ENCODE peak calls at places on chromosomes 3 and 15, in five cellular contexts. M is CD4-positive, alpha-beta memory T cell; T is lower leg skin; B is iPS DF 6.9; D is pancreas. G is an unnamed sample.

GRCh38 chr3:128999104-128999503 is 2.0 kb upstream of the EFCC1 start:
- DNase-seq in D (no peak), T (no peak), B (no peak), M (no peak), G (peak)

GRCh38 chr3:17044844-17045243 is 160.1 kb downstream of the PLCL2 start:
- DNase-seq in M (no peak), D (no peak), T (no peak), B (no peak), G (no peak)

GRCh38 chr3:185687479-185687878 is 101.4 kb downstream of the SENP2 start:
- DNase-seq in T (no peak), D (no peak), M (no peak), B (no peak), G (no peak)

GRCh38 chr15:56019819-56020218 is 26.4 kb upstream of the NEDD4 start:
- DNase-seq in T (no peak), D (no peak), B (no peak), M (no peak), G (no peak)

GRCh38 chr3:115627180-115628074 is 4.1 kb downstream of the GAP43 start:
- DNase-seq in B (no peak), D (no peak), M (no peak), T (no peak), G (no peak)

GRCh38 chr15:73969151-73969759 is 22.8 kb downstream of the STOML1 start:
- DNase-seq in M (no peak), T (no peak), B (no peak), D (no peak), G (no peak)

GRCh38 chr15:99143655-99144610 is 39.1 kb downstream of the SYNM start:
- DNase-seq in T (peak), B (no peak), M (no peak), D (peak), G (no peak)

GRCh38 chr15:78969687-78970349 is 25.0 kb upstream of the CTSH start:
- DNase-seq in M (no peak), D (no peak), B (no peak), T (no peak), G (no peak)

GRCh38 chr3:156507285-156507684 is 47.6 kb downstream of the SSR3 start:
- DNase-seq in D (no peak), B (no peak), M (no peak), T (no peak), G (no peak)

GRCh38 chr3:50345008-50345407 is 524 bp downstream of the ZMYND10 start:
- DNase-seq in D (no peak), B (no peak), T (no peak), M (no peak), G (no peak)

GRCh38 chr3:173395073-173395411 is 2.5 kb upstream of the NLGN1 start:
- DNase-seq in T (no peak), B (no peak), M (no peak), D (peak), G (no peak)

GRCh38 chr3:37391679-37392078 is 217.3 kb upstream of the LRRFIP2 start:
- DNase-seq in B (no peak), T (no peak), D (no peak), M (no peak), G (no peak)

GRCh38 chr15:40511472-40512133 is 40.8 kb downstream of the CHST14 start:
- DNase-seq in B (no peak), D (peak), M (peak), T (peak), G (no peak)

GRCh38 chr3:168531116-168531515 is 435.4 kb upstream of the GOLIM4 start:
- DNase-seq in M (no peak), D (no peak), B (no peak), T (no peak), G (no peak)

GRCh38 chr3:193744048-193744821 is 151.2 kb downstream of the OPA1 start:
- DNase-seq in M (no peak), B (peak), T (no peak), D (peak), G (no peak)

GRCh38 chr3:72982653-72983366 is 13.8 kb upstream of the PPP4R2 start:
- DNase-seq in B (no peak), M (no peak), T (no peak), D (no peak), G (no peak)

GRCh38 chr3:164641071-164641470 is 437.2 kb downstream of the SI start:
- DNase-seq in T (no peak), D (no peak), B (no peak), M (no peak), G (no peak)

GRCh38 chr3:160115387-160115786 is 109.8 kb upstream of the C3orf80 start:
- DNase-seq in T (no peak), D (peak), B (no peak), M (no peak), G (no peak)

GRCh38 chr3:134357914-134358811 is 16.1 kb downstream of the AMOTL2 start:
- DNase-seq in D (no peak), B (no peak), M (no peak), T (no peak), G (peak)

GRCh38 chr3:101816215-101817149 is 32.8 kb upstream of the NFKBIZ start:
- DNase-seq in D (no peak), T (no peak), M (no peak), B (no peak), G (no peak)

GRCh38 chr3:56980798-56981390 is 79.6 kb upstream of the SPATA12 start:
- DNase-seq in M (no peak), T (no peak), B (no peak), D (no peak), G (no peak)

GRCh38 chr15:64896371-64897069 is 15.2 kb upstream of the ANKDD1A start:
- DNase-seq in M (no peak), T (no peak), D (no peak), B (no peak), G (no peak)

GRCh38 chr15:64895285-64896065 is 16.2 kb upstream of the ANKDD1A start:
- DNase-seq in D (no peak), B (no peak), M (peak), T (no peak), G (peak)

GRCh38 chr15:64893481-64894394 is 18.0 kb upstream of the ANKDD1A start:
- DNase-seq in T (peak), M (peak), B (peak), D (peak), G (peak)

GRCh38 chr15:64892850-64893403 is 18.8 kb upstream of the ANKDD1A start:
- DNase-seq in T (no peak), B (no peak), M (no peak), D (no peak), G (no peak)

GRCh38 chr15:64894395-64895056 is 17.2 kb upstream of the ANKDD1A start:
- DNase-seq in T (no peak), M (peak), D (no peak), B (no peak), G (peak)
- H3K4me3 ChIP-seq in T (no peak), M (peak), D (no peak), B (peak), G (peak)

GRCh38 chr15:82532383-82532990 is 7.8 kb downstream of the RPS17 start:
- DNase-seq in D (peak), B (no peak), T (peak), M (no peak), G (no peak)

GRCh38 chr15:82532991-82533481 is 7.2 kb downstream of the RPS17 start:
- DNase-seq in T (peak), B (no peak), M (no peak), D (peak), G (no peak)

GRCh38 chr15:82531496-82532382 is 8.5 kb downstream of the RPS17 start:
- DNase-seq in T (peak), D (peak), B (no peak), M (no peak), G (no peak)

GRCh38 chr15:82530006-82530405 is 10.3 kb downstream of the RPS17 start:
- DNase-seq in M (no peak), T (peak), D (peak), B (no peak), G (no peak)

DNA sequence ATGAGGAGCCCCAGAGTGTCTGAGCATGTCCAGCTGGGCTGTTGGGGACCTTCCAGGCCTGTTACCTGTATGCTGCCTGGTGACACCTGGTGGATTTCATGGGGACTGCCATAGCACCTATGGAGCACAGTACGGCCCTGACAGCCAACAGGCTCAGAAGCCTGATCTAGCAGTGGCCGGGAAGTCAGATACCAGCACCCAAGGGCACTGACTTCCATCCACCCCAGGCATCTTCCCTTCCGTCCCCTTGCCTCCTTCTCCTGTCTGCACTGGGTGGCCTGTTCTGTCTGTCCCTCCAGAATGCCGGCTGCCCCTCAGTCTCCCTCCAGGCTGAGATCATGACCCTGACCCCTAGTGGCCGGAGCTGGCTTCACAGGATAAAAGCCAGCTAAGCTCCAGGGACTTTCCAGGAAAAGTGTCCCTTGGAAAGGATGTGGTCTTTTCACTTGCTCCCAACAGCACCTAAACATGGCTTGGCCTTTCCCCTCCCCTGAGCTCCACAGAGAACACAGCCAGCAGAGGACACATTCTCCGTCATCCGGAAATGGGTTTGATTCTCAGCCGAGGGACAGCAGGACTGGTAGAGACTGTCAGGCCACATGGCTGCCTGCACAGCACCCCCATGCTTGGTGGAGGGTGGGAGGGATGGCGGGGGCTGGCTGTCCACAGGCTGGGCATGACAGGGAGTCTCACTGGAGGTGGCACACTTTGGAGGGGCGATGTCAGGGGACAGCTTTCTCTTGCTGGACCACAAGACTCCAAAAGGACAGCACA is 9.5 kb downstream of the RPS17 start:
- DNase-seq in B (peak), M (peak), T (peak), D (peak), G (no peak)
- H3K4me3 ChIP-seq in B (peak), M (peak), T (no peak), D (no peak), G (peak)

DNA sequence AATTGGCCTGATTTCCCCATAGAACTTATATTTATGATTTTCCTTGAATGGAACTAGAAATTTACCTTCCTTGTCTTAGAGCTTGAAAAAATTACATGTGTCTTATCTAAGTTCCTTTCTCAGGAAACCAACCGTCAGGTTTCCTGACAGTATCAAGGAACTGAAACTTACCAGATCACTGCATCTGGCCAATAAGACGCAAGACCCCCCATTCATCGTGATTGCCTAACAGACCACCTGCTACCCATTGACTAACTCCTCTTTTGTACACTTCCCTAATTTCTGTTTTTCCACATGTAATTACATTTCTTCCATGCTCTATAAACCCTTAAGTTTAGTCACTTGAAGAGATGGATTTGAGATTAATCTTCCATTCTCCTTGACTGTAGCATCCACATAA is 517.2 kb upstream of the CBLB start:
- DNase-seq in M (no peak), D (no peak), B (no peak), T (no peak), G (no peak)
- H3K4me3 ChIP-seq in M (no peak), D (no peak), B (no peak), T (no peak), G (no peak)

DNA sequence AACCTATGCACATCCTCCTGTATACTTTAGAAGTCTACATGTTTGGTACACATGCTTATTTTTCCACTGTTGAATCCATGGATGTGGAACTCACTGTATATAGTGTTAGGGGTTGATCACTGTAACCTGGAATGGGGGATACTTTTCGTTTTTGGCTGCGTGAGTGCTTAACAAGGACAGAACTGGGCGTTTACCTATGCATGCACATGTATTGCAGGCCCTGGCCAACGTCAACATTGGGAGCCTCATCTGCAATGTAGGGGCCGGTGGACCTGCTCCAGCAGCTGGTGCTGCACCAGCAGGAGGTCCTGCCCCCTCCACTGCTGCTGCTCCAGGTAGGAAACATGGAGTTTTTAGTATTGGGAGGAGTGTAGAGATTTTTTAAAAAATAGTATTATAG is 2.3 kb downstream of the RPLP1 start:
- DNase-seq in T (no peak), M (no peak), D (no peak), B (no peak), G (no peak)
- H3K4me3 ChIP-seq in T (no peak), M (no peak), D (no peak), B (no peak), G (no peak)

GRCh38 chr3:6860911-6861330 is at the start of gene GRM7:
- DNase-seq in B (no peak), D (no peak), M (no peak), T (no peak), G (no peak)
- H3K4me3 ChIP-seq in B (peak), D (no peak), M (no peak), T (no peak), G (no peak)

DNA sequence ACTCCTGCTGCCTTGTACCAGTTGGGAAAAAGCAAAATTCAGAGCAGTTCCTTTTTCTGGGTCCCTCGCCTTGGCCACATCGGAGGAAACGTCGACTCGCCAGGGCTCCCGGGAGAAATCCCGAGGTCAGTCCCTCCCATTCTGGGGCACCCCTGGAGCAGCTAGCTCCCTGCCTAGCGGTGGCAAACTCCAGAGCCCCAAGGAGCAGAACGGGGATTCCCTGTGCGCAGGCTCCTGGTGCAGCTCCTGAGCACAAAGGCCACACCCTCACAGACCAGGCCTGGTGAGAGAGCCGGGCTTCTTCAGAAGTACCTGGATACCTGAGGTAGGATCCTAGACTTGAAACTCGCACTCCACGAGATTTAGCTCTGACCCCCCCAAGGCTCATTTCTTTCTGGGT is 2.6 kb downstream of the LRRC3B start:
- DNase-seq in M (no peak), B (no peak), D (no peak), T (no peak), G (no peak)
- H3K4me3 ChIP-seq in M (no peak), B (no peak), D (no peak), T (no peak), G (no peak)

GRCh38 chr3:52495096-52495495 is at the start of gene STAB1:
- DNase-seq in T (no peak), D (no peak), B (no peak), M (no peak), G (no peak)
- H3K4me3 ChIP-seq in T (peak), D (no peak), B (no peak), M (no peak), G (no peak)